ENCODE peak calls at places on chromosomes 11 and 22, in four cellular contexts. R is ureter, W is endothelial cell of umbilical vein, O is SK-MEL-5. E is an unnamed sample.

GRCh38 chr11:7555067-7555699 is 41.4 kb downstream of the PPFIBP2 start:
- DNase-seq in R (no peak), W (no peak), O (peak), E (no peak)

GRCh38 chr11:56816259-56816658 is 67.8 kb upstream of the OR9G4 start:
- DNase-seq in R (no peak), W (no peak), O (peak), E (no peak)

GRCh38 chr22:46936378-46936916 is 174.0 kb downstream of the TBC1D22A start:
- DNase-seq in R (no peak), W (no peak), O (no peak), E (no peak)

GRCh38 chr11:17012712-17013547 is 1.3 kb downstream of the PLEKHA7 start:
- DNase-seq in R (peak), W (peak), O (no peak), E (peak)

GRCh38 chr11:13210424-13210823 is 67.2 kb upstream of the BMAL1 start:
- DNase-seq in R (peak), W (peak), O (peak), E (peak)

GRCh38 chr11:7696424-7696823 is 9.9 kb downstream of the OVCH2 start:
- DNase-seq in R (no peak), W (no peak), O (no peak), E (no peak)

GRCh38 chr11:36469881-36470802 is 39.9 kb downstream of the TRAF6 start:
- DNase-seq in R (no peak), W (no peak), O (no peak), E (no peak)

GRCh38 chr22:32866953-32867352 is 65.4 kb downstream of the TIMP3 start:
- DNase-seq in R (no peak), W (no peak), O (no peak), E (no peak)

GRCh38 chr11:22244986-22245592 is 52.2 kb downstream of the ANO5 start:
- DNase-seq in R (peak), W (peak), O (peak), E (peak)

GRCh38 chr11:107956543-107956942 is 28.3 kb downstream of the RAB39A start:
- DNase-seq in R (no peak), W (no peak), O (no peak), E (no peak)

GRCh38 chr11:111077938-111078337 is 167.6 kb upstream of the POU2AF2 start:
- DNase-seq in R (no peak), W (no peak), O (no peak), E (no peak)

GRCh38 chr22:36350751-36351594 is 36.8 kb downstream of the MYH9 start:
- DNase-seq in R (no peak), W (peak), O (no peak), E (no peak)

GRCh38 chr22:38142606-38143005 is 32.1 kb upstream of the BAIAP2L2 start:
- DNase-seq in R (no peak), W (no peak), O (no peak), E (no peak)

GRCh38 chr22:27336151-27337090 is 465.1 kb downstream of the MN1 start:
- DNase-seq in R (no peak), W (no peak), O (no peak), E (peak)

GRCh38 chr11:57353461-57354251 is 15.5 kb downstream of the P2RX3 start:
- DNase-seq in R (no peak), W (no peak), O (no peak), E (no peak)

GRCh38 chr11:66421492-66422205 is 814 bp downstream of the NPAS4 start:
- DNase-seq in R (peak), W (peak), O (peak), E (peak)

GRCh38 chr22:24973867-24974266 is 21.4 kb downstream of the KIAA1671 start:
- DNase-seq in R (no peak), W (no peak), O (no peak), E (no peak)

GRCh38 chr11:126676536-126676935 is 321.1 kb downstream of the ST3GAL4 start:
- DNase-seq in R (no peak), W (no peak), O (no peak), E (no peak)

GRCh38 chr11:69486056-69486772 is 4.8 kb downstream of the LINC01488 start:
- DNase-seq in R (no peak), W (no peak), O (no peak), E (no peak)

GRCh38 chr22:49358041-49358440 is 469.6 kb downstream of the BRD1 start:
- DNase-seq in R (no peak), W (no peak), O (no peak), E (no peak)

GRCh38 chr11:12838463-12839120 is 164.4 kb downstream of the TEAD1 start:
- DNase-seq in R (no peak), W (no peak), O (no peak), E (no peak)

GRCh38 chr22:17554814-17555213 is 8.5 kb upstream of the SLC25A18 start:
- DNase-seq in R (no peak), W (no peak), O (no peak), E (no peak)

GRCh38 chr22:50532353-50532700 is 2.5 kb upstream of the TYMP start:
- DNase-seq in R (no peak), W (no peak), O (no peak), E (peak)

GRCh38 chr11:112321521-112322172 is 61.0 kb upstream of the PLET1 start:
- DNase-seq in R (peak), W (no peak), O (no peak), E (peak)

GRCh38 chr11:114738954-114739353 is 60.6 kb downstream of the NXPE2 start:
- DNase-seq in R (no peak), W (peak), O (peak), E (no peak)

GRCh38 chr22:27863001-27863400 is 56.1 kb downstream of the PITPNB start:
- DNase-seq in R (no peak), W (no peak), O (no peak), E (no peak)